ENCODE peak calls at places on chromosome 9, in four cellular contexts. P is K562, X is HepG2, A is HEK293T. R is an unnamed sample.

GRCh38 chr9:100427366-100428263 is 672 bp downstream of the MSANTD3 start:
- DNase-seq in A (peak), P (peak), X (peak), R (no peak)

GRCh38 chr9:98271479-98271878 is 16.0 kb upstream of the TBC1D2 start:
- DNase-seq in X (no peak), A (no peak), P (peak), R (no peak)

GRCh38 chr9:101312661-101313060 is 72.1 kb downstream of the BAAT start:
- DNase-seq in X (no peak), A (no peak), P (no peak), R (no peak)

GRCh38 chr9:111599948-111600343 is 499 bp upstream of the PTGR1 start:
- DNase-seq in P (no peak), X (no peak), A (no peak), R (no peak)

GRCh38 chr9:4180907-4181605 is 118.8 kb downstream of the GLIS3 start:
- DNase-seq in P (no peak), X (no peak), A (no peak), R (no peak)

GRCh38 chr9:93060746-93061259 is 2.3 kb downstream of the SUSD3 start:
- DNase-seq in A (no peak), P (peak), X (no peak), R (peak)

GRCh38 chr9:114499941-114500528 is 5.2 kb downstream of the WHRN start:
- DNase-seq in A (no peak), X (no peak), P (no peak), R (no peak)

GRCh38 chr9:133189826-133190225 is 19.2 kb downstream of the OBP2B start:
- DNase-seq in P (no peak), A (no peak), X (no peak), R (no peak)

GRCh38 chr9:27675354-27675753 is 102.1 kb upstream of the C9orf72 start:
- DNase-seq in X (no peak), A (no peak), P (no peak), R (no peak)

GRCh38 chr9:109478204-109478563 is 19.9 kb downstream of the PTPN3 start:
- DNase-seq in P (no peak), A (no peak), X (no peak), R (no peak)

GRCh38 chr9:98024702-98025101 is 31.8 kb upstream of the NANS start:
- DNase-seq in P (no peak), A (no peak), X (no peak), R (no peak)

GRCh38 chr9:5976668-5977397 is 38.6 kb downstream of the RANBP6 start:
- DNase-seq in P (no peak), A (no peak), X (no peak), R (peak)

GRCh38 chr9:117772960-117773359 is 68.8 kb downstream of the TLR4 start:
- DNase-seq in X (no peak), A (peak), P (no peak), R (no peak)

GRCh38 chr9:114621975-114622609 is 11.0 kb downstream of the TMEM268 start:
- DNase-seq in X (no peak), A (no peak), P (no peak), R (no peak)

GRCh38 chr9:89597711-89598707 is 6.8 kb upstream of the GADD45G start:
- DNase-seq in P (peak), X (peak), A (peak), R (no peak)

GRCh38 chr9:126343271-126343700 is 16.7 kb downstream of the MVB12B start:
- DNase-seq in X (peak), A (no peak), P (no peak), R (no peak)

GRCh38 chr9:102631559-102631958 is 363.6 kb upstream of the CYLC2 start:
- DNase-seq in P (peak), A (peak), X (peak), R (no peak)

GRCh38 chr9:37676411-37676830 is 25.7 kb downstream of the FRMPD1 start:
- DNase-seq in A (no peak), P (no peak), X (no peak), R (no peak)

GRCh38 chr9:134738869-134739659 is 97.5 kb downstream of the COL5A1 start:
- DNase-seq in X (peak), P (peak), A (peak), R (no peak)

GRCh38 chr9:93826209-93826608 is 128.9 kb downstream of the BARX1 start:
- DNase-seq in X (no peak), A (peak), P (no peak), R (no peak)

GRCh38 chr9:24127519-24127918 is 301.5 kb upstream of the ELAVL2 start:
- DNase-seq in P (no peak), X (no peak), A (no peak), R (no peak)

GRCh38 chr9:114694719-114695269 is 12.8 kb upstream of the TEX48 start:
- DNase-seq in P (no peak), A (no peak), X (no peak), R (peak)

GRCh38 chr9:108093773-108094675 is 604.5 kb upstream of the KLF4 start:
- DNase-seq in P (peak), A (no peak), X (peak), R (no peak)

GRCh38 chr9:129317179-129318011 is 139.3 kb upstream of the IER5L start:
- DNase-seq in A (peak), X (peak), P (peak), R (no peak)

GRCh38 chr9:6667633-6668280 is 22.2 kb upstream of the GLDC start:
- DNase-seq in P (peak), A (peak), X (no peak), R (no peak)

GRCh38 chr9:92642599-92642998 is 27.3 kb downstream of the IPPK start:
- DNase-seq in P (no peak), X (no peak), A (no peak), R (no peak)

GRCh38 chr9:962023-962422 is 14.4 kb upstream of the DMRT3 start:
- DNase-seq in P (no peak), X (no peak), A (no peak), R (no peak)

GRCh38 chr9:16868706-16869105 is 1.8 kb downstream of the BNC2 start:
- DNase-seq in X (no peak), A (no peak), P (no peak), R (no peak)
- TF ChIP-seq FOXK2 in X (no peak), A (no peak), P (no peak), R (no peak)

GRCh38 chr9:21252727-21253547 is 13.1 kb upstream of the IFNA14 start:
- DNase-seq in X (peak), P (no peak), A (peak), R (no peak)
- TF ChIP-seq FOXK2 in X (no peak), P (no peak), A (no peak), R (no peak)

DNA sequence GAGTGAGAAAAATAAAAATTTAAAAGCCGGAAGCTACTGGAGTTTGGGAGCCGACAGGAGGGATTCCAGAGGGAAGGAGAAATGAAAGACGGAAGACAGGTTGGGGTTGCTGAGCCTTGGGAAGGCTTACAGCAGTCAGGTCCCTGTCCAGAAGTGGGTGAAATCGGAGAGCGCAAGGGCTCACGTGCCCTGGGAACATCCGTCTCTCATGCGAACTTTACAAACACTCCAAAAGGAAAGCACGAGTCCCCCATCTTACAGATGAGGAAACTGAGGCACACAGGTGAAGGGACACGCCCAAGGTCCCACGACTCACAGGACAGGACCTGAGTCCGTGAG is 351 bp upstream of the OLFML2A start:
- DNase-seq in P (no peak), A (no peak), X (no peak), R (no peak)
- TF ChIP-seq FOXK2 in P (no peak), A (no peak), X (no peak), R (no peak)

DNA sequence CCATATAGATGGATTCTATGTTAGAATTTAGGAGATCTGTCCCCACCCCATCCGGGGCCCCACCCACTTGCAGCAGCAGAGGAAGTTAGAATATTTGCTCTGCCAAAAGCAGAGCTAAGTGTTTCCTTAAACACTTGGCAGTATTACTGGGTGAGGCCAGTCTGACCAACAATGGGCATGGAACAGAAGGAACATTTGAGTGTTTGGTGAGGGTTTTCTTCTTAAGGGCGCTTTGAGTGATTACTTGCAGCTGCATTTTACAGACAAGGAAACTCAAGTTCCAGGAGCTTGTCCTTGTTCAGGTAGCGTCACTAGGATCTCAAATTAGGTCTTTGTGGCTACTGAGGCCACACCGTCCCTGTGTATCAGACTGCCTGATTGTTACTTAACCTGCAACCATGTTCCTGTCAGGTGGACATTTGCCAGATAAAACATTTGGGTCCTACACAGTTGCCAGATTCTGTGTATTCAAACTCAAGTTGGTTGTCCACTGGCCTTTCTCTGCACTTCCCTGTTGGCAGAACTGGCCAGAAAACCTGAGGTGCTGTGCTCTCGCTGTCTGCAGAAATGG is 59.3 kb downstream of the SLC46A2 start:
- DNase-seq in A (no peak), P (no peak), X (no peak), R (no peak)
- TF ChIP-seq FOXK2 in A (no peak), P (no peak), X (no peak), R (no peak)

GRCh38 chr9:36162211-36162610 is 7.0 kb upstream of the CCIN start:
- DNase-seq in P (no peak), X (no peak), A (no peak), R (no peak)
- TF ChIP-seq FOXK2 in P (no peak), X (no peak), A (no peak), R (no peak)